ENCODE peak calls at places on chromosomes 12 and 14, in ten cellular contexts. One of them, this sample, is unnamed.

GRCh38 chr14:103879570-103880333 is 32.4 kb upstream of the PPP1R13B start:
- DNase-seq in astrocyte of the spinal cord: no peak
- DNase-seq in kidney: peak; percentile 94
- DNase-seq in lung: peak; percentile 84
- DNase-seq in astrocyte of the cerebellum: no peak
- DNase-seq in brain microvascular endothelial cell: no peak
- DNase-seq in bronchial epithelial cell: peak; percentile 26
- DNase-seq in SK-N-SH: peak; percentile 51
- DNase-seq in psoas muscle: peak; percentile 51
- DNase-seq in AG09309: no peak
- DNase-seq in this sample: no peak

GRCh38 chr14:92729632-92730358 is 18.6 kb downstream of the LGMN start:
- DNase-seq in astrocyte of the spinal cord: peak; percentile 90
- DNase-seq in kidney: no peak
- DNase-seq in lung: no peak
- DNase-seq in astrocyte of the cerebellum: peak; percentile 91
- DNase-seq in brain microvascular endothelial cell: peak; percentile 87
- DNase-seq in bronchial epithelial cell: peak; percentile 48
- DNase-seq in SK-N-SH: no peak
- DNase-seq in psoas muscle: no peak
- DNase-seq in AG09309: peak; percentile 65
- DNase-seq in this sample: peak; percentile 54

GRCh38 chr14:104891121-104891551 is 26.1 kb downstream of the CEP170B start:
- DNase-seq in astrocyte of the spinal cord: no peak
- DNase-seq in kidney: peak; percentile 56
- DNase-seq in lung: no peak
- DNase-seq in astrocyte of the cerebellum: no peak
- DNase-seq in brain microvascular endothelial cell: no peak
- DNase-seq in bronchial epithelial cell: no peak
- DNase-seq in SK-N-SH: no peak
- DNase-seq in psoas muscle: no peak
- DNase-seq in AG09309: no peak
- DNase-seq in this sample: no peak

GRCh38 chr12:19074700-19075099 is 54.8 kb upstream of the PLEKHA5 start:
- DNase-seq in astrocyte of the spinal cord: no peak
- DNase-seq in kidney: no peak
- DNase-seq in lung: no peak
- DNase-seq in astrocyte of the cerebellum: no peak
- DNase-seq in brain microvascular endothelial cell: no peak
- DNase-seq in bronchial epithelial cell: no peak
- DNase-seq in SK-N-SH: no peak
- DNase-seq in psoas muscle: no peak
- DNase-seq in AG09309: no peak
- DNase-seq in this sample: no peak

GRCh38 chr12:31323466-31324115 is 2.4 kb downstream of the SINHCAF start:
- DNase-seq in astrocyte of the spinal cord: peak; percentile 35
- DNase-seq in kidney: peak; percentile 87
- DNase-seq in lung: no peak
- DNase-seq in astrocyte of the cerebellum: no peak
- DNase-seq in brain microvascular endothelial cell: no peak
- DNase-seq in bronchial epithelial cell: no peak
- DNase-seq in SK-N-SH: no peak
- DNase-seq in psoas muscle: no peak
- DNase-seq in AG09309: no peak
- DNase-seq in this sample: no peak

GRCh38 chr12:32650508-32650907 is 28.6 kb upstream of the DNM1L start:
- DNase-seq in astrocyte of the spinal cord: no peak
- DNase-seq in kidney: no peak
- DNase-seq in lung: no peak
- DNase-seq in astrocyte of the cerebellum: no peak
- DNase-seq in brain microvascular endothelial cell: no peak
- DNase-seq in bronchial epithelial cell: peak; percentile 84
- DNase-seq in SK-N-SH: no peak
- DNase-seq in psoas muscle: no peak
- DNase-seq in AG09309: no peak
- DNase-seq in this sample: no peak

GRCh38 chr14:99282261-99283050 is 10.5 kb upstream of the BCL11B start:
- DNase-seq in astrocyte of the spinal cord: no peak
- DNase-seq in kidney: no peak
- DNase-seq in lung: no peak
- DNase-seq in astrocyte of the cerebellum: no peak
- DNase-seq in brain microvascular endothelial cell: no peak
- DNase-seq in bronchial epithelial cell: no peak
- DNase-seq in SK-N-SH: no peak
- DNase-seq in psoas muscle: no peak
- DNase-seq in AG09309: no peak
- DNase-seq in this sample: no peak

GRCh38 chr12:18261273-18261672 is at the start of gene PIK3C2G:
- DNase-seq in astrocyte of the spinal cord: no peak
- DNase-seq in kidney: no peak
- DNase-seq in lung: no peak
- DNase-seq in astrocyte of the cerebellum: no peak
- DNase-seq in brain microvascular endothelial cell: no peak
- DNase-seq in bronchial epithelial cell: peak; percentile 90
- DNase-seq in SK-N-SH: no peak
- DNase-seq in psoas muscle: no peak
- DNase-seq in AG09309: no peak
- DNase-seq in this sample: no peak

DNA sequence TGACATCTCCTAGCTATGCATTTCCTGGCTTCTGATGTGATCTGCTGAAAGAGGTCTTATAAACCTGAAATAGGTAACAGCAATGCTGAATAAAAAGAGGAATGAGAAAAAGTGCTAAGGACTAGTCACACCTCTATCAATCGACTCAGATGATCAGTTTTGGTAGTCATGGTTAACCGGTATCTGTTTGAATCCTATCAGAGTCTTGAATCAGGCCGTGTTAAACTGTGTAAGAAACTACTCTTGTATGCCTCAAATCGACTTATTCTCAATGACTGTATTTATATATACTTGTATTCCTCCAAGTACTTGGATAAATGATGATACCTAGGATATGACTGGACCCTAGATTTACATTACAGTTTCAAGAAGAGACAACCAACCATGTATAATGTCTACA is 10.8 kb upstream of the ISM2 start:
- DNase-seq in astrocyte of the spinal cord: no peak
- DNase-seq in kidney: no peak
- DNase-seq in lung: no peak
- DNase-seq in astrocyte of the cerebellum: no peak
- DNase-seq in brain microvascular endothelial cell: no peak
- DNase-seq in bronchial epithelial cell: no peak
- DNase-seq in SK-N-SH: no peak
- DNase-seq in psoas muscle: no peak
- DNase-seq in AG09309: no peak
- DNase-seq in this sample: no peak
- TF ChIP-seq CTCF in astrocyte of the spinal cord: no peak
- TF ChIP-seq CTCF in kidney: no peak
- TF ChIP-seq CTCF in lung: no peak
- TF ChIP-seq CTCF in astrocyte of the cerebellum: no peak
- TF ChIP-seq CTCF in brain microvascular endothelial cell: no peak
- TF ChIP-seq CTCF in bronchial epithelial cell: no peak
- TF ChIP-seq CTCF in SK-N-SH: no peak
- TF ChIP-seq CTCF in psoas muscle: no peak
- TF ChIP-seq CTCF in AG09309: no peak
- TF ChIP-seq CTCF in this sample: no peak

DNA sequence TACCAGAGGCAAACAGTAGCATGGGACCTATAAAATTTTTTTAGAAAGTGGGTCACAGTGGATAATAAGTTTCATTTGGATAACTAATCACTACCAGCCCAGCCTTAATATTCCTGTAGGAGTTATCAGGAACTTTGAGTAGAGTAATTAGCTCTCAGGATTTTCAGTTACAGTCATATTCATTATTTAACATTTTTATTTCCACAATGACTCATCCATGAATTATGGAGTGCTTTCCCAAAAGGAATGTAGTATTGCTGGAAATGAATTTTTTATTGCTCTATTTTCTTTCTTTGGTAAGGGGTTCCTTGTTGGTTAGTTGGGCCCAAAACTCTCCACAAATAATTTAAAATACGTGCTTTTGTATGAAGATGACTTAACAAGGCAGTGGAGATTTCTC is 53.7 kb downstream of the ERC1 start:
- DNase-seq in astrocyte of the spinal cord: peak; percentile 45
- DNase-seq in kidney: no peak
- DNase-seq in lung: no peak
- DNase-seq in astrocyte of the cerebellum: peak; percentile 8
- DNase-seq in brain microvascular endothelial cell: no peak
- DNase-seq in bronchial epithelial cell: peak; percentile 62
- DNase-seq in SK-N-SH: no peak
- DNase-seq in psoas muscle: no peak
- DNase-seq in AG09309: peak; percentile 17
- DNase-seq in this sample: no peak
- H3K4me3 ChIP-seq in astrocyte of the spinal cord: no peak overlapping the region
- H3K4me3 ChIP-seq in kidney: no peak overlapping the region
- H3K4me3 ChIP-seq in lung: no peak overlapping the region
- H3K4me3 ChIP-seq in astrocyte of the cerebellum: no peak overlapping the region
- H3K4me3 ChIP-seq in brain microvascular endothelial cell: no peak overlapping the region
- H3K4me3 ChIP-seq in bronchial epithelial cell: no peak overlapping the region
- H3K4me3 ChIP-seq in SK-N-SH: no peak overlapping the region
- H3K4me3 ChIP-seq in psoas muscle: no peak overlapping the region
- H3K4me3 ChIP-seq in AG09309: no peak overlapping the region
- H3K4me3 ChIP-seq in this sample: no peak overlapping the region

GRCh38 chr14:75844486-75844885 is 137.3 kb downstream of the TGFB3 start:
- DNase-seq in astrocyte of the spinal cord: no peak
- DNase-seq in kidney: no peak
- DNase-seq in lung: no peak
- DNase-seq in astrocyte of the cerebellum: no peak
- DNase-seq in brain microvascular endothelial cell: no peak
- DNase-seq in bronchial epithelial cell: no peak
- DNase-seq in SK-N-SH: no peak
- DNase-seq in psoas muscle: no peak
- DNase-seq in AG09309: no peak
- DNase-seq in this sample: no peak

GRCh38 chr14:75847584-75847983 is 134.2 kb downstream of the TGFB3 start:
- DNase-seq in astrocyte of the spinal cord: no peak
- DNase-seq in kidney: no peak
- DNase-seq in lung: no peak
- DNase-seq in astrocyte of the cerebellum: no peak
- DNase-seq in brain microvascular endothelial cell: no peak
- DNase-seq in bronchial epithelial cell: no peak
- DNase-seq in SK-N-SH: no peak
- DNase-seq in psoas muscle: no peak
- DNase-seq in AG09309: no peak
- DNase-seq in this sample: no peak

GRCh38 chr14:75848337-75848736 is 133.5 kb downstream of the TGFB3 start:
- DNase-seq in astrocyte of the spinal cord: no peak
- DNase-seq in kidney: no peak
- DNase-seq in lung: no peak
- DNase-seq in astrocyte of the cerebellum: no peak
- DNase-seq in brain microvascular endothelial cell: no peak
- DNase-seq in bronchial epithelial cell: no peak
- DNase-seq in SK-N-SH: no peak
- DNase-seq in psoas muscle: no peak
- DNase-seq in AG09309: no peak
- DNase-seq in this sample: no peak

GRCh38 chr14:75842624-75843023 is 139.2 kb downstream of the TGFB3 start:
- DNase-seq in astrocyte of the spinal cord: no peak
- DNase-seq in kidney: no peak
- DNase-seq in lung: no peak
- DNase-seq in astrocyte of the cerebellum: no peak
- DNase-seq in brain microvascular endothelial cell: no peak
- DNase-seq in bronchial epithelial cell: no peak
- DNase-seq in SK-N-SH: peak; percentile 54
- DNase-seq in psoas muscle: no peak
- DNase-seq in AG09309: no peak
- DNase-seq in this sample: no peak

GRCh38 chr14:75845136-75845804 is 136.5 kb downstream of the TGFB3 start:
- DNase-seq in astrocyte of the spinal cord: peak; percentile 58
- DNase-seq in kidney: no peak
- DNase-seq in lung: no peak
- DNase-seq in astrocyte of the cerebellum: no peak
- DNase-seq in brain microvascular endothelial cell: peak; percentile 44
- DNase-seq in bronchial epithelial cell: no peak
- DNase-seq in SK-N-SH: no peak
- DNase-seq in psoas muscle: no peak
- DNase-seq in AG09309: no peak
- DNase-seq in this sample: no peak
- TF ChIP-seq CTCF in astrocyte of the spinal cord: no peak
- TF ChIP-seq CTCF in kidney: no peak
- TF ChIP-seq CTCF in lung: no peak
- TF ChIP-seq CTCF in astrocyte of the cerebellum: no peak
- TF ChIP-seq CTCF in brain microvascular endothelial cell: no peak
- TF ChIP-seq CTCF in bronchial epithelial cell: no peak
- TF ChIP-seq CTCF in SK-N-SH: no peak
- TF ChIP-seq CTCF in psoas muscle: no peak
- TF ChIP-seq CTCF in AG09309: no peak
- TF ChIP-seq CTCF in this sample: no peak

GRCh38 chr14:31442284-31442683 is 15.0 kb downstream of the DTD2 start:
- DNase-seq in astrocyte of the spinal cord: no peak
- DNase-seq in kidney: no peak
- DNase-seq in lung: no peak
- DNase-seq in astrocyte of the cerebellum: no peak
- DNase-seq in brain microvascular endothelial cell: no peak
- DNase-seq in bronchial epithelial cell: no peak
- DNase-seq in SK-N-SH: no peak
- DNase-seq in psoas muscle: no peak
- DNase-seq in AG09309: no peak
- DNase-seq in this sample: no peak

GRCh38 chr14:31445703-31446102 is 11.6 kb downstream of the DTD2 start:
- DNase-seq in astrocyte of the spinal cord: no peak
- DNase-seq in kidney: no peak
- DNase-seq in lung: no peak
- DNase-seq in astrocyte of the cerebellum: no peak
- DNase-seq in brain microvascular endothelial cell: no peak
- DNase-seq in bronchial epithelial cell: peak; percentile 13
- DNase-seq in SK-N-SH: no peak
- DNase-seq in psoas muscle: no peak
- DNase-seq in AG09309: no peak
- DNase-seq in this sample: no peak

GRCh38 chr14:31439554-31439953 is 17.8 kb downstream of the DTD2 start:
- DNase-seq in astrocyte of the spinal cord: peak; percentile 23
- DNase-seq in kidney: no peak
- DNase-seq in lung: no peak
- DNase-seq in astrocyte of the cerebellum: no peak
- DNase-seq in brain microvascular endothelial cell: no peak
- DNase-seq in bronchial epithelial cell: no peak
- DNase-seq in SK-N-SH: no peak
- DNase-seq in psoas muscle: no peak
- DNase-seq in AG09309: no peak
- DNase-seq in this sample: no peak

GRCh38 chr14:31440280-31440679 is 17.0 kb downstream of the DTD2 start:
- DNase-seq in astrocyte of the spinal cord: no peak
- DNase-seq in kidney: no peak
- DNase-seq in lung: no peak
- DNase-seq in astrocyte of the cerebellum: no peak
- DNase-seq in brain microvascular endothelial cell: no peak
- DNase-seq in bronchial epithelial cell: no peak
- DNase-seq in SK-N-SH: no peak
- DNase-seq in psoas muscle: no peak
- DNase-seq in AG09309: no peak
- DNase-seq in this sample: no peak

DNA sequence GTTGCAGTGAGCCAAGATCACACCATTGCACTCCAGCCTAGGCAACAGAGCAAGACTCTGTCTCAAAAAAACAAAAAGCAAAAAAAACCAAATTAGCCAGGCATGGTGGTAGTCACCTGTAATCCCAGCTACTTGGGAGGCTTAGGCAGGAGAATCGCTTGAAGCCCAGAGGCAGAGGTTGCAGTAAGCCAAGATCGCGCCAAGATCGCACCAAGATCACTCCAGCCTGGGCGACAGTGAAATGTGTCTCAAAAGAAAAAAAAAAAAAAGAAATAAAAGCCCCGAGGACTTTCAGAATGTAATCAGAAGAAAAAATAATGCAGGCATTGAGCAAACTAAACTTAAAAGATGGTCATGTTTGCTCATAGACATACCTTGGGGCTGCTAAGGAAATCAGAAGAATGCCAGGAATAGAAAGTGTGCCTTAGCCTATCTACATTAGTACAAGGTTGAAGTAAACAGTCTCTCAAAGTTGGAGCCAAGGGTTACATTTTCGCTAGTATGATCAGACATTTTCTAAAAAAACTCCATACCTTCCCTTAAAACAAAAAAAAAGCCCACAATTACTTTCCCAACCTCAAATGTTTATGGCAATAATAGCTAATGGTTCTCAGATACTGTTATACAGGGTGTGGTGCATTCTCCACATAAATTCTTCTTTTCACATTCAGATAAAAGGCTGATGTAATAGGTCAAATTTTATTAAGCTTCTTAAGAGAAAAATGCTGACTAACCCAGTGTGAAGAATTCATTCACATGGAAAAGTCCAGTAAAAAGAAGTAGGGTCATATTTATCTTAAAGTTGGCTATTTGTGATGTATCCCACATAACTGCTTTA is 15.8 kb downstream of the DTD2 start:
- DNase-seq in astrocyte of the spinal cord: peak; percentile 78
- DNase-seq in kidney: no peak
- DNase-seq in lung: no peak
- DNase-seq in astrocyte of the cerebellum: peak; percentile 15
- DNase-seq in brain microvascular endothelial cell: no peak
- DNase-seq in bronchial epithelial cell: no peak
- DNase-seq in SK-N-SH: no peak
- DNase-seq in psoas muscle: no peak
- DNase-seq in AG09309: peak; percentile 70
- DNase-seq in this sample: no peak
- H3K4me3 ChIP-seq in astrocyte of the spinal cord: no peak overlapping the region
- H3K4me3 ChIP-seq in kidney: no peak overlapping the region
- H3K4me3 ChIP-seq in lung: no peak overlapping the region
- H3K4me3 ChIP-seq in astrocyte of the cerebellum: no peak overlapping the region
- H3K4me3 ChIP-seq in brain microvascular endothelial cell: no peak overlapping the region
- H3K4me3 ChIP-seq in bronchial epithelial cell: no peak overlapping the region
- H3K4me3 ChIP-seq in SK-N-SH: no peak overlapping the region
- H3K4me3 ChIP-seq in psoas muscle: no peak overlapping the region
- H3K4me3 ChIP-seq in AG09309: no peak overlapping the region
- H3K4me3 ChIP-seq in this sample: no peak overlapping the region